ENCODE peak calls at places on chromosomes 3 and 15, in nine cellular contexts. F is GM12878, Q is ovary, V is psoas muscle, L is heart left ventricle, N is stomach, Z is IMR-90, Y is colonic mucosa, X is cardiac muscle cell. A is an unnamed sample.

GRCh38 chr15:72491768-72492167 is 17.6 kb downstream of the ARIH1 start:
- DNase-seq in F (no peak), Q (no peak), V (no peak), L (no peak), N (no peak), Z (peak; percentile 90), Y (no peak), X (peak; percentile 37), A (no peak)

GRCh38 chr3:139718415-139718814 is 40.6 kb upstream of the NMNAT3 start:
- DNase-seq in F (no peak), Q (peak; percentile 65), V (peak; percentile 33), L (peak; percentile 44), N (no peak), Z (peak; percentile 3), Y (peak; percentile 19), X (peak; percentile 41), A (no peak)

GRCh38 chr3:178706411-178706810 is 170.2 kb downstream of the KCNMB2 start:
- DNase-seq in F (no peak), Q (no peak), V (no peak), L (no peak), N (no peak), Z (no peak), Y (no peak), X (no peak), A (no peak)

GRCh38 chr3:13016083-13016725 is 57.0 kb downstream of the IQSEC1 start:
- DNase-seq in F (peak; percentile 70), Q (no peak), V (peak; percentile 63), L (peak; percentile 76), N (peak; percentile 57), Z (no peak), Y (peak; percentile 62), X (no peak), A (peak; percentile 48)

GRCh38 chr3:15390460-15390859 is 36.9 kb downstream of the METTL6 start:
- DNase-seq in F (no peak), Q (no peak), V (no peak), L (no peak), N (no peak), Z (no peak), Y (no peak), X (no peak), A (no peak)

GRCh38 chr3:127275287-127275781 is 12.5 kb downstream of the PRR20G start:
- DNase-seq in F (no peak), Q (no peak), V (no peak), L (no peak), N (no peak), Z (no peak), Y (no peak), X (peak; percentile 5), A (no peak)

GRCh38 chr3:5012398-5012797 is 33.2 kb downstream of the BHLHE40 start:
- DNase-seq in F (no peak), Q (no peak), V (no peak), L (no peak), N (no peak), Z (no peak), Y (no peak), X (no peak), A (no peak)

GRCh38 chr3:31188112-31188511 is 293.7 kb upstream of the GADL1 start:
- DNase-seq in F (no peak), Q (no peak), V (no peak), L (no peak), N (no peak), Z (no peak), Y (no peak), X (no peak), A (no peak)

GRCh38 chr15:69080958-69081248 is 66.4 kb downstream of the NOX5 start:
- DNase-seq in F (no peak), Q (no peak), V (no peak), L (no peak), N (no peak), Z (no peak), Y (no peak), X (no peak), A (no peak)

GRCh38 chr15:74790080-74790916 is 8.4 kb downstream of the CSK start:
- DNase-seq in F (no peak), Q (peak; percentile 91), V (peak; percentile 74), L (peak; percentile 87), N (peak; percentile 61), Z (peak; percentile 85), Y (peak; percentile 55), X (peak; percentile 82), A (no peak)

GRCh38 chr3:29313074-29313473 is 32.2 kb downstream of the RBMS3 start:
- DNase-seq in F (no peak), Q (no peak), V (no peak), L (no peak), N (no peak), Z (peak; percentile 59), Y (no peak), X (peak; percentile 43), A (no peak)

GRCh38 chr3:147298511-147298982 is 107.8 kb downstream of the ZIC4 start:
- DNase-seq in F (no peak), Q (no peak), V (no peak), L (no peak), N (no peak), Z (peak; percentile 100), Y (no peak), X (peak; percentile 95), A (no peak)

GRCh38 chr15:63157891-63158431 is 684 bp upstream of the RPS27L start:
- DNase-seq in F (no peak), Q (peak; percentile 48), V (peak; percentile 53), L (peak; percentile 44), N (peak; percentile 31), Z (peak; percentile 85), Y (peak; percentile 69), X (peak; percentile 84), A (peak; percentile 35)

GRCh38 chr15:28885289-28885629 is 515 bp upstream of the APBA2 start:
- DNase-seq in F (no peak), Q (no peak), V (no peak), L (no peak), N (no peak), Z (no peak), Y (no peak), X (peak; percentile 18), A (no peak)

GRCh38 chr3:112781611-112782010 is 65.1 kb downstream of the CD200R1L start:
- DNase-seq in F (no peak), Q (no peak), V (no peak), L (no peak), N (no peak), Z (peak; percentile 68), Y (no peak), X (no peak), A (no peak)

GRCh38 chr3:171044828-171045793 is 18.6 kb upstream of the SLC2A2 start:
- DNase-seq in F (no peak), Q (no peak), V (no peak), L (no peak), N (no peak), Z (peak; percentile 80), Y (no peak), X (peak; percentile 91), A (peak; percentile 38)

GRCh38 chr15:87478688-87479072 is 777.9 kb downstream of the NTRK3 start:
- DNase-seq in F (no peak), Q (no peak), V (no peak), L (no peak), N (no peak), Z (no peak), Y (no peak), X (no peak), A (no peak)

GRCh38 chr15:87477056-87477455 is 779.5 kb downstream of the NTRK3 start:
- DNase-seq in F (no peak), Q (no peak), V (no peak), L (no peak), N (no peak), Z (no peak), Y (no peak), X (no peak), A (no peak)

GRCh38 chr15:87483468-87483867 is 773.1 kb downstream of the NTRK3 start:
- DNase-seq in F (no peak), Q (no peak), V (no peak), L (no peak), N (no peak), Z (no peak), Y (no peak), X (no peak), A (no peak)

GRCh38 chr15:87477759-87478687 is 778.5 kb downstream of the NTRK3 start:
- DNase-seq in F (no peak), Q (no peak), V (no peak), L (peak; percentile 27), N (no peak), Z (peak; percentile 49), Y (no peak), X (peak; percentile 71), A (peak; percentile 34)
- TF ChIP-seq CTCF in F (no peak), Q (no peak), V (no peak), L (no peak), N (no peak), Z (no peak), Y (no peak), X (no peak), A (no peak)

GRCh38 chr3:151387443-151388241 is 3.1 kb upstream of the P2RY12 start:
- DNase-seq in F (no peak), Q (no peak), V (no peak), L (peak; percentile 17), N (no peak), Z (no peak), Y (no peak), X (no peak), A (no peak)

GRCh38 chr3:151394611-151395010 is 10.1 kb upstream of the P2RY12 start:
- DNase-seq in F (no peak), Q (no peak), V (no peak), L (no peak), N (no peak), Z (no peak), Y (no peak), X (no peak), A (no peak)

GRCh38 chr3:151393146-151393831 is 8.7 kb upstream of the P2RY12 start:
- DNase-seq in F (no peak), Q (no peak), V (no peak), L (no peak), N (no peak), Z (no peak), Y (no peak), X (no peak), A (no peak)

GRCh38 chr3:151393961-151394360 is 9.4 kb upstream of the P2RY12 start:
- DNase-seq in F (no peak), Q (no peak), V (no peak), L (no peak), N (no peak), Z (no peak), Y (no peak), X (no peak), A (no peak)

GRCh38 chr3:151391715-151392114 is 7.2 kb upstream of the P2RY12 start:
- DNase-seq in F (no peak), Q (no peak), V (no peak), L (no peak), N (no peak), Z (no peak), Y (no peak), X (no peak), A (no peak)
- H3K4me1 ChIP-seq in F (peaks cover 5% of the 10 kb centered on the region), Q (no peaks in the 10 kb centered on the region), V (no peaks in the 10 kb centered on the region), L (no peaks in the 10 kb centered on the region), N (no peaks in the 10 kb centered on the region), Z (no peaks in the 10 kb centered on the region), Y (no peaks in the 10 kb centered on the region), X (no peaks in the 10 kb centered on the region), A (no peaks in the 10 kb centered on the region)

GRCh38 chr3:38003371-38003816 is 12.8 kb downstream of the VILL start:
- DNase-seq in F (no peak), Q (peak; percentile 76), V (peak; percentile 63), L (peak; percentile 71), N (peak; percentile 79), Z (peak; percentile 33), Y (peak; percentile 78), X (peak; percentile 60), A (no peak)
- H3K27ac ChIP-seq in F (no peak overlapping the region), Q (no peak overlapping the region), V (no peak overlapping the region), L (peak overlapping the region; percentile 1), N (peak overlapping the region; percentile 79), Z (no peak overlapping the region), Y (peak overlapping the region; percentile 85), X (no peak overlapping the region), A (peak overlapping the region; percentile 43)

GRCh38 chr15:95826831-95827230 is 503.7 kb upstream of the NR2F2 start:
- DNase-seq in F (no peak), Q (no peak), V (no peak), L (no peak), N (no peak), Z (no peak), Y (no peak), X (no peak), A (no peak)
- TF ChIP-seq CTCF in F (peak; percentile 33), Q (no peak), V (no peak), L (no peak), N (no peak), Z (no peak), Y (no peak), X (no peak), A (no peak)

A was measured in lung.